ENCODE peak calls at places on chromosomes 4 and X, in six cellular contexts. T is erythroblast; X is ureter; B is NCI-H345; J is activated T-cell treated with anti-CD3 and anti-CD28 coated beads, Interleukin-2, amount 50 U/mL, for 24 hours; S is GM20000. D is an unnamed sample.

GRCh38 chr4:72430050-72430449 is 139.0 kb downstream of the ADAMTS3 start:
- DNase-seq in T (no peak), X (no peak), B (no peak), J (no peak), S (no peak), D (no peak)

GRCh38 chr4:121827851-121828250 is 4.2 kb upstream of the CCNA2 start:
- DNase-seq in T (peak; percentile 78), X (no peak), B (no peak), J (no peak), S (no peak), D (peak; percentile 34)

GRCh38 chr4:26372525-26373172 is 51.8 kb downstream of the RBPJ start:
- DNase-seq in T (peak; percentile 39), X (no peak), B (peak; percentile 39), J (peak; percentile 43), S (peak; percentile 57), D (peak; percentile 63)

GRCh38 chr4:146472404-146472803 is 49.3 kb downstream of the SLC10A7 start:
- DNase-seq in T (no peak), X (no peak), B (peak; percentile 43), J (no peak), S (no peak), D (no peak)

GRCh38 chr4:5780831-5781480 is 70.0 kb downstream of the EVC start:
- DNase-seq in T (no peak), X (peak; percentile 22), B (no peak), J (no peak), S (no peak), D (peak; percentile 43)

GRCh38 chrX:152926923-152927322 is 29.1 kb downstream of the ZNF185 start:
- DNase-seq in T (peak; percentile 59), X (no peak), B (no peak), J (no peak), S (no peak), D (no peak)

GRCh38 chr4:1472911-1473518 is 66.8 kb upstream of the NKX1-1 start:
- DNase-seq in T (no peak), X (no peak), B (no peak), J (no peak), S (no peak), D (no peak)

GRCh38 chrX:17009856-17010650 is 63.6 kb downstream of the REPS2 start:
- DNase-seq in T (no peak), X (no peak), B (no peak), J (no peak), S (no peak), D (no peak)

GRCh38 chr4:108303488-108304177 is 134.9 kb upstream of the LEF1 start:
- DNase-seq in T (no peak), X (no peak), B (no peak), J (no peak), S (no peak), D (peak; percentile 10)

GRCh38 chr4:186855111-186855510 is 131.5 kb upstream of the FAT1 start:
- DNase-seq in T (no peak), X (no peak), B (no peak), J (no peak), S (no peak), D (no peak)

GRCh38 chrX:134895785-134896184 is 95.0 kb upstream of the SMIM10 start:
- DNase-seq in T (no peak), X (no peak), B (no peak), J (no peak), S (no peak), D (no peak)

GRCh38 chr4:111778543-111778942 is 366.7 kb upstream of the FAM241A start:
- DNase-seq in T (no peak), X (no peak), B (no peak), J (no peak), S (no peak), D (no peak)

GRCh38 chrX:53631156-53631555 is 55.4 kb downstream of the HUWE1 start:
- DNase-seq in T (no peak), X (no peak), B (no peak), J (no peak), S (no peak), D (peak; percentile 15)

GRCh38 chrX:118183606-118184005 is 67.0 kb upstream of the KLHL13 start:
- DNase-seq in T (peak; percentile 0), X (no peak), B (no peak), J (no peak), S (no peak), D (no peak)

GRCh38 chr4:175954685-175955084 is 111.0 kb upstream of the WDR17 start:
- DNase-seq in T (no peak), X (no peak), B (no peak), J (no peak), S (no peak), D (no peak)

D was measured in non-pigmented ciliary epithelial cell.